ENCODE peak calls at places on chromosomes 7 and 10, in five cellular contexts. Y is lower leg skin, K is tibial nerve, U is IMR-90, F is kidney. J is an unnamed sample.
A peak's percentile ranks its signal among the peaks of the same experiment; 100 is the strongest.

GRCh38 chr7:108947521-108947920 is 377.8 kb downstream of the DNAJB9 start:
- DNase-seq in Y (no peak), K (no peak), U (no peak), F (no peak), J (no peak)

GRCh38 chr10:18400201-18400910 is 251.0 kb downstream of the NSUN6 start:
- DNase-seq in Y (no peak), K (no peak), U (peak; percentile 3), F (no peak), J (no peak)

GRCh38 chr10:86596266-86596665 is 58.1 kb upstream of the OPN4 start:
- DNase-seq in Y (peak; percentile 31), K (no peak), U (no peak), F (no peak), J (no peak)

GRCh38 chr10:46558411-46559185 is 2.1 kb upstream of the GPRIN2 start:
- DNase-seq in Y (peak; percentile 87), K (no peak), U (no peak), F (peak; percentile 64), J (peak; percentile 31)

GRCh38 chr10:79413196-79413595 is 32.2 kb downstream of the ZCCHC24 start:
- DNase-seq in Y (no peak), K (no peak), U (peak; percentile 41), F (peak; percentile 74), J (no peak)

GRCh38 chr7:27117687-27118491 is 12.7 kb downstream of the HOXA4 start:
- DNase-seq in Y (peak; percentile 49), K (no peak), U (peak; percentile 97), F (peak; percentile 62), J (no peak)

GRCh38 chr7:14751461-14751860 is 151.1 kb downstream of the DGKB start:
- DNase-seq in Y (no peak), K (no peak), U (no peak), F (no peak), J (no peak)

GRCh38 chr10:73094249-73094850 is 2.3 kb downstream of the P4HA1 start:
- DNase-seq in Y (no peak), K (no peak), U (peak; percentile 19), F (no peak), J (no peak)

GRCh38 chr7:22109761-22110160 is 164.1 kb upstream of the CDCA7L start:
- DNase-seq in Y (peak; percentile 85), K (peak; percentile 24), U (peak; percentile 37), F (peak; percentile 56), J (peak; percentile 57)

GRCh38 chr7:74306737-74307469 is 17.7 kb downstream of the CLIP2 start:
- DNase-seq in Y (no peak), K (no peak), U (peak; percentile 85), F (peak; percentile 89), J (no peak)

GRCh38 chr10:6473430-6473829 is 106.6 kb downstream of the PRKCQ start:
- DNase-seq in Y (no peak), K (no peak), U (no peak), F (no peak), J (no peak)

GRCh38 chr7:134750083-134751062 is 29.1 kb upstream of the CALD1 start:
- DNase-seq in Y (no peak), K (peak; percentile 58), U (peak; percentile 35), F (no peak), J (peak; percentile 63)

GRCh38 chr10:72886596-72887522 is 6.7 kb upstream of the OIT3 start:
- DNase-seq in Y (no peak), K (no peak), U (peak; percentile 5), F (no peak), J (no peak)

GRCh38 chr7:72785166-72785955 is 42.6 kb downstream of the TYW1B start:
- DNase-seq in Y (no peak), K (no peak), U (peak; percentile 71), F (no peak), J (no peak)

GRCh38 chr7:30646154-30646553 is 36.1 kb downstream of the CRHR2 start:
- DNase-seq in Y (peak; percentile 82), K (no peak), U (no peak), F (no peak), J (peak; percentile 21)

GRCh38 chr7:30647589-30647988 is 34.7 kb downstream of the CRHR2 start:
- DNase-seq in Y (peak; percentile 31), K (no peak), U (no peak), F (no peak), J (no peak)

GRCh38 chr7:30645661-30646060 is 36.6 kb downstream of the CRHR2 start:
- DNase-seq in Y (peak; percentile 10), K (no peak), U (no peak), F (no peak), J (no peak)

DNA sequence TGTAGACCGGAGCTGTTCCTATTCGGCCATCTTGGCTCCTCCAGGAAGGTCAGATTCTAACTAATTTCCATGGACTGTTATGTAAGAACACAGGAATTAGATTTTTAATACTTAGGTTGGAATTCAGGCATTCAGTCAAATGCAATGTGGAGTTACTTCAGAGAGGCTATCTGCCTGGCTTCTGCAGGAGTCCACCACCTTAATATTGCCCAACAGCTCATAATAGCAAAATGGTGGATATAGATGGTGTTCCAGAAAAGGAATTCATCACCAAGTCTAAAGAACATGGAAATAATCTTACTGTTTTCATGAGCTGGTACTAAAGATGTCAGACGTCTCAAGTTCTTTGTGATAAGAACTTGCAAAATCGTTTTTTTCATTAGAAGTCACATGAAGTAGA is 39.5 kb downstream of the CRHR2 start:
- DNase-seq in Y (no peak), K (no peak), U (no peak), F (no peak), J (no peak)
- H3K4me3 ChIP-seq in Y (no peak overlapping the region), K (no peak overlapping the region), U (no peak overlapping the region), F (no peak overlapping the region), J (no peak overlapping the region)

DNA sequence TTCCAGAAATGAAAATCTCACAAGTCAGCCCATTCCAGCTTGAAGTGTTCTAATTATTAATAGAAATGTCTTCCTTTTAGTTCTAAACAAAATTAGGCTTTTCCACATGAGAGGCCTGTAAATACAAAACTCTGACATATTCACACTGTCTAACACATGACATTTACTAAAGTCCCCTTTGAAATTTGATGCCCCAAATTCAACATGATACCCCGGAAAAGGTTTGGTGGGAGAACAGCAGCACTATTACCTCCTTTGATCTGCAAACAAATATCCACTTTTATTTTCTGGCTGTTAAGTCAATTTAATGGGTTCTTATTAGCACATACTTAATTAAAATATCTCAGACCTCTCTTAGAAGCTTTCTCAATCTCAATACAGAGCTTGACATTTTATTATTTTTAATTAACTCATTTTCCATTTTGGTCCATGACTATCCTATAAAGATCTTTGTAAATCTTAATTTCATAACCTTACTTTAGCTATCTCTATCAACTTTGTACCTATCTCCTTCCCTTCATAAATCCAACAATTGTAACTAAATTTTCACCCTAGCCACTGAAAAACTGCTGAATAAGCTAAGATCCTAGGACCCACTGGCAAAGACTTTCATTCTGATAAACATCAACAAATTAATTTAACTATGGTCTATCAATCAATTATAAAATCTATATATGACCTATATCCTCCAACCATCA is 63.2 kb downstream of the USP6NL start:
- DNase-seq in Y (no peak), K (no peak), U (no peak), F (no peak), J (no peak)
- TF ChIP-seq CTCF in Y (no peak), K (no peak), U (no peak), F (no peak), J (no peak)

DNA sequence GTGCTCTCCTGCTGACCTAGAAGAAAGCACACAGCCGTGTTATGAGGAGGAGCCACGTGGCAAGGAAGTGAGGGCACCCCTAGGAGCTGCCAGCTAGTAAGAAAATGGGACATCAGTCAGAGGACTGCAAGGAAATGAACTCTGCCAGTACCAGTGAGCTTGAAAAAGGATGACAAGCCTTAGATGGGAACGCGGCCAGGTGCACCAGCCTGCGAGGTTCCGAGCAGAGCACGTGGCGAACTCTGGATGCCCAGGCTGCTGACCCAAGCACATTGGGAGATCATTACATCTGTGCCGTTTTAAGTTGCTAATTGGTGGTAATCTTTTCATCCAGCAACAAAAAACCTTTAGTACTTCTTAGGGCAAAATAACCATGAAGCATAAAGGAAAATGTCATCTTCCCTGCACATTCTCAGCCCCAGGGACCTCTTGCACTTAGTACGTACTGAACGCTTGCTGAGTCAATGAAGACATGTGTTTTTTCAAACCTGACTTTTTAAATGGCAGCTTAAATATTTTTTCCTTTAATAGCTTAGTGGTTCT is 69.4 kb downstream of the AMZ1 start:
- DNase-seq in Y (peak; percentile 88), K (no peak), U (no peak), F (no peak), J (no peak)
- H3K4me3 ChIP-seq in Y (no peak overlapping the region), K (no peak overlapping the region), U (no peak overlapping the region), F (no peak overlapping the region), J (no peak overlapping the region)

DNA sequence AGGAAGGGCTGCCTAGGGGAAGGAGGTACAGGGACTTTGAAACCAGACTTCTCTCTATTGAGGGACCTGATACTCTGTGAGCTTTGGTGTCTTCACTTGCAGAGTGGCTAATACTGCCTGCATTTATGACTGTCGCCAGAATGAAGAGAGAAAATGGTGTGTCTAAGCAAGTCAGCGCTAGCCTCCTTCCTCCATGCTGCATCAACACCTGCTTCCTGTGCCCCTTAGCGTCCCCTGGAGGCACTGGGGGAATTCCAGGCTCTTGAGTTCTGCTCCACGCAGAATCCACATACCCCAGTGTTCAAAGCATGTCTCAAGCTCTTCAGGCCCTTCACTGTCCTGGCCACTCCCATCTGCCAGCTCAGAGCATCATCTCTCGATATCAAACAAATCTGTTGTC is 140.5 kb downstream of the PKD1L1 start:
- DNase-seq in Y (peak; percentile 71), K (no peak), U (no peak), F (no peak), J (no peak)
- TF ChIP-seq CTCF in Y (no peak), K (no peak), U (no peak), F (no peak), J (no peak)

DNA sequence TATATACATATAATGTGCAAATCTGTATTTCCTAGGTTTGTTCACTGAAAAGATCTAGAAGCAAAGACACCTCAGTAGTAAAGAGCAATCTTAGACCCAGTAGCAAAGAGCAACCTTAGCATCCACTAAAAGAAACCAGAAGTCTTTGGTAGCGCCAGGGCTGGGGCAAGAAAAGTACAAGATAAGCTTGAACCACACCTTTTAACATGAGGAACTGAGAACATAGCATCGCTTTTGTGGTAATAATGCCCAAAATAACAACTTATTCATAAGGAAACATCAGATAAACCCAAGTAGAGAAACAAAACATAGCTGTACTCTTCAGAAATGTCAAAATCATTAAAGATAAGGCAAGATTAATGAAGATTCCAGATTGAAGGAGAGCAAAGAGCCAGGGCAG is 173.4 kb downstream of the IMMP2L start:
- DNase-seq in Y (no peak), K (no peak), U (no peak), F (no peak), J (no peak)
- H3K4me3 ChIP-seq in Y (no peak overlapping the region), K (no peak overlapping the region), U (no peak overlapping the region), F (no peak overlapping the region), J (no peak overlapping the region)

DNA sequence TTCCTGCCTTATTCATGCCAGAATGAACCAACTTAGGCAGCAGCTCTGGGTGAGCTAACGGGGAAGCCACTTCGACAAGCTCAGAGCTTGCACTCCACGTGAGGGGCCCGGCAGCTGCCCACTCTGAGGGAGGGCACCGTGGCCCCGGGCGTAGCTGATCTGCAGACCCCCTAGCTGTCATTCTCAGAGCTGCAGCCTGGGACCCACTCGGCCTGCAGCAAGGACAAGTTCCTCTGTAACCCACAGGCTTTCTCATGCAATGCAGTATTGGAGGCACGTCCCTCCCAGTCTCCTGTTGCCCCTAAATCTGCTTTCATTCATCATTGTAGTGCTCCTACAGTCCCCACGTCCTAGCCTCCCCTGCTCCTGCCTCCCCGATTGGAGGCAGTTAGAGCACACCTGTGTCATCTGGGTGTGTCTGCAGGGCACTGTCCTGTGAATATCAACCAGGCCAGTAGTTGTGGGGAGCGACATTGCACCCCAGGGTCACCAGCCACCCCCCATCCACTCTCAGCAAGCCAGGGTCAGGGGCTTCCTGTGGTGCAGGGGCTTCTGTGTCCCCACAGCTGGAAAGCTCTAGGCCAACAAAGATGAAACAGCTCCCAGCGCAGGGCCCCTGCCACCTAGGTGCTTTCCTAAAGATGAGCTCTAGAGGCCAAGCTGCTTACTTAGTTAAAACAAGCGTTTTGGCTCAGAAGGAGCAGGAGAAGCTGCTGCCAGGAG is 333.7 kb downstream of the ADARB2 start:
- DNase-seq in Y (peak; percentile 74), K (no peak), U (no peak), F (no peak), J (no peak)
- TF ChIP-seq CTCF in Y (no peak), K (no peak), U (no peak), F (no peak), J (no peak)

J was measured in lung.